ENCODE peak calls at places on chromosomes 6 and 20, in nine cellular contexts. X is IMR-90, A is mammary epithelial cell, N is H1, W is GM23248, C is fibroblast of lung, U is neural progenitor cell, F is SK-N-SH, S is OCI-LY7. P is an unnamed sample.

GRCh38 chr6:72246926-72247325 is 360.6 kb downstream of the RIMS1 start:
- DNase-seq in W (no peak), A (peak; percentile 1), X (peak; percentile 15), F (peak; percentile 0), U (peak; percentile 27), S (no peak), N (no peak), C (peak; percentile 42), P (peak; percentile 2)

GRCh38 chr20:21739161-21739560 is 33.7 kb downstream of the PAX1 start:
- DNase-seq in U (no peak), C (no peak), A (no peak), W (no peak), N (no peak), F (no peak), X (no peak), S (no peak), P (no peak)

GRCh38 chr6:85126448-85127178 is 323.3 kb upstream of the NT5E start:
- DNase-seq in C (peak; percentile 51), F (peak; percentile 31), W (peak; percentile 80), U (peak; percentile 84), X (peak; percentile 2), A (peak; percentile 32), N (peak; percentile 82), S (peak; percentile 8), P (peak; percentile 57)

GRCh38 chr6:157991067-157991432 is 9.4 kb downstream of the SYNJ2 start:
- DNase-seq in W (no peak), F (no peak), U (no peak), S (no peak), X (no peak), C (no peak), A (no peak), N (no peak), P (no peak)

GRCh38 chr6:128242765-128243403 is 277.5 kb downstream of the PTPRK start:
- DNase-seq in S (no peak), A (no peak), U (no peak), X (peak; percentile 75), C (peak; percentile 11), W (peak; percentile 56), F (no peak), N (no peak), P (no peak)

GRCh38 chr6:161547617-161548016 is 273.8 kb upstream of the AGPAT4 start:
- DNase-seq in W (peak; percentile 21), X (no peak), N (no peak), A (no peak), U (no peak), F (no peak), S (no peak), C (no peak), P (no peak)

GRCh38 chr6:63245908-63246307 is 34.6 kb downstream of the FKBP1C start:
- DNase-seq in N (no peak), W (no peak), X (no peak), F (no peak), A (no peak), S (no peak), C (no peak), U (peak; percentile 10), P (no peak)

GRCh38 chr6:30325873-30326445 is 768 bp upstream of the TRIM39 start:
- DNase-seq in A (peak; percentile 71), N (peak; percentile 88), U (peak; percentile 81), F (no peak), W (peak; percentile 60), C (no peak), S (peak; percentile 74), X (no peak), P (peak; percentile 58)

GRCh38 chr6:46876126-46876525 is 45.6 kb downstream of the ADGRF5 start:
- DNase-seq in U (peak; percentile 52), F (no peak), X (no peak), S (no peak), A (peak; percentile 97), C (no peak), N (peak; percentile 52), W (peak; percentile 5), P (no peak)

GRCh38 chr6:123848347-123848746 is 44.7 kb downstream of the NKAIN2 start:
- DNase-seq in S (no peak), F (no peak), C (no peak), N (no peak), W (no peak), A (no peak), U (no peak), X (no peak), P (no peak)

GRCh38 chr6:164911151-164911550 is 398.3 kb downstream of the C6orf118 start:
- DNase-seq in F (no peak), N (no peak), A (no peak), X (no peak), W (no peak), S (no peak), C (no peak), U (no peak), P (no peak)

GRCh38 chr6:52077180-52077884 is 10.1 kb downstream of the PKHD1 start:
- DNase-seq in S (no peak), F (peak; percentile 3), X (no peak), U (peak; percentile 9), C (no peak), W (no peak), N (no peak), A (peak; percentile 29), P (no peak)

GRCh38 chr20:50094522-50094921 is 18.4 kb downstream of the UBE2V1 start:
- DNase-seq in X (no peak), A (no peak), C (no peak), W (no peak), S (no peak), F (no peak), U (no peak), N (no peak), P (no peak)

GRCh38 chr20:50095476-50096078 is 17.4 kb downstream of the UBE2V1 start:
- DNase-seq in S (no peak), X (no peak), A (peak; percentile 23), N (no peak), C (no peak), F (no peak), W (no peak), U (no peak), P (no peak)

GRCh38 chr20:50099121-50099520 is 13.8 kb downstream of the UBE2V1 start:
- DNase-seq in N (no peak), U (no peak), X (no peak), A (no peak), C (no peak), W (no peak), S (no peak), F (no peak), P (no peak)

GRCh38 chr20:50098259-50098658 is 14.7 kb downstream of the UBE2V1 start:
- DNase-seq in F (no peak), A (no peak), W (no peak), U (no peak), S (no peak), C (no peak), X (no peak), N (no peak), P (no peak)

DNA sequence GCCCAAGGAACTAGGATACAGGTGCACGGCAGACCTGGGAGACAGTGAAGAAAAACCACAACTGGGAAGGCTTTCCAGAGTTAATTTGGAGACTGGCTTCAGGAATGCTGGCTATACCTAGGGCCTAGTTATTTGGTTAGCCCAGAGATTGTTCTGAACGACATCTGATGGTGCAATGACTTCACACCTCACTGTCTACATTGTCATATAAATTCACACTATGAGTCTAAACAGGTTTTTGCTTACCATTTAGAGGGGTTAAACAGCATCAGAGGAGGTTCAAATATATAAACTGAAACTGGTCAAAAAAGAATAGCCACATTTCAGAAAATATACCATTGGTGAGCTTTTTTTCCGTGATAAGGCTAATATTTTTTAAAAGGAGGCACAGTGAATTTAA is 16.7 kb downstream of the UBE2V1 start:
- DNase-seq in S (no peak), U (no peak), C (no peak), N (no peak), X (no peak), A (no peak), F (no peak), W (no peak), P (no peak)
- H3K4me1 ChIP-seq in S (no peaks in the 10 kb centered on the region), U (no peaks in the 10 kb centered on the region), C (no peaks in the 10 kb centered on the region), N (peaks cover 8% of the 10 kb centered on the region), X (peaks cover 24% of the 10 kb centered on the region), A (no peaks in the 10 kb centered on the region), F (no peaks in the 10 kb centered on the region), W (peaks cover 38% of the 10 kb centered on the region), P (no peaks in the 10 kb centered on the region)

DNA sequence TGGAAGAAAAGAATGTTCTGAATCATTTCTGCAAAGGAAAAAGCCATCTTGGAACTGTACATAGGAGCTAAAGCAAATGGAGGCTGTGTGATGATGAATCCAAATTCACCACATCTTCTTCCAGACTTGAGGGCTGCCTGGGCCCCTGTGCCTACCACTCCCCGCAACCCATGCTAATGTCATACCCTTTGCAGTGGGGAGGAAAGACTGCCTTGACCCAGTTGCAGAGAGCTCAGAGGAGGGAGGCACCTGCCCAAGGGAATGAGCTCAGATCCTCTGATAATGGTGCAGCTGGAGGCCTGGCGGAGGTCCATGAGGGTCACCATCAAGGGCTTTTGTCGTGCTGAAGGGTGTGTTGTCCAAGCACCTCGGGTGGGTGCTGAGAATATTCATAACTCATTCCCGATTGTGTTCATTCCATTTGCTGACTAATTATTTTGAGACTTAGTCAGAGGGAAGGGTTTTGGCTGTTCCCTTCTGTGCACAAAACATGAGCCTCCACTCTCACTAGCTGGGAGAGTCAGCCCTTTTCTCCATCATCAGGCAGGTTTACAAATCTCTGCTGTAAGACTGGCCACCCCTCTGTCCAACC is 245.8 kb upstream of the JAG1 start:
- DNase-seq in W (peak; percentile 79), F (no peak), U (no peak), X (peak; percentile 86), C (peak; percentile 80), N (no peak), S (no peak), A (peak; percentile 89), P (no peak)
- H2AFZ ChIP-seq in W (peak overlapping the region; percentile 40), F (peak overlapping the region; percentile 62), U (no peak overlapping the region), X (peak overlapping the region; percentile 59), C (no peak overlapping the region), N (no peak overlapping the region), S (no peak overlapping the region), A (peak overlapping the region; percentile 70), P (peak overlapping the region; percentile 27)

GRCh38 chr6:36607782-36608386 is 13.7 kb downstream of the SRSF3 start:
- DNase-seq in X (no peak), N (no peak), W (no peak), S (no peak), U (no peak), F (no peak), A (peak; percentile 93), C (no peak), P (no peak)
- H3K4me1 ChIP-seq in X (peaks cover 11% of the 10 kb centered on the region), N (no peaks in the 10 kb centered on the region), W (peaks cover 32% of the 10 kb centered on the region), S (peaks cover 3% of the 10 kb centered on the region), U (peaks cover 6% of the 10 kb centered on the region), F (peaks cover 11% of the 10 kb centered on the region), A (peaks cover 29% of the 10 kb centered on the region), C (peaks cover 7% of the 10 kb centered on the region), P (no peaks in the 10 kb centered on the region)

GRCh38 chr6:122322824-122323223 is 76.6 kb upstream of the HSF2 start:
- DNase-seq in N (no peak), S (no peak), X (peak; percentile 3), W (peak; percentile 33), U (no peak), F (peak; percentile 2), C (peak; percentile 49), A (peak; percentile 1), P (no peak)
- H2AFZ ChIP-seq in N (no peak overlapping the region), S (peak overlapping the region; percentile 69), X (no peak overlapping the region), W (peak overlapping the region; percentile 73), U (no peak overlapping the region), F (peak overlapping the region; percentile 73), C (peak overlapping the region; percentile 80), A (peak overlapping the region; percentile 40), P (peak overlapping the region; percentile 74)

DNA sequence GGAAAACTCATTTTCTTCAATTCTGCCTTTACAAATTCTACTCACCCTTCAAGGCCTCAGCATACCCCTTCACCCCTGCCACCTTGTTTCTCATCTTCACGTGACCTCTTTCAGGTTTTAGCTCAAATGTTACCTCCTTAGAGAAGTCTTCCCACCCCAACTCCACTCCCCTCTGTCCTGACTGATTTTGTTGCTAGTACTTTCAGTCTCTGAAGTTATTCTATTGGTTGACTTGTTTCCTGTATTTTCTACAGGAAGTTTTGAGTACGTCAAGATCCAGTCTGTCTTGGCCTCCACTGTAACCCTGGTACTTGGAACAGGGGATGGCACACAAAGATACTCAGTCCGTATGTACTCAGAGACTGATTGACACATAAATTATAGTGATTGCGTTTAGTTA is 296.1 kb downstream of the DHX35 start:
- DNase-seq in A (no peak), C (no peak), X (no peak), W (no peak), N (no peak), U (no peak), F (no peak), S (no peak), P (no peak)
- H3K4me1 ChIP-seq in A (no peaks in the 10 kb centered on the region), C (no peaks in the 10 kb centered on the region), X (no peaks in the 10 kb centered on the region), W (no peaks in the 10 kb centered on the region), N (no peaks in the 10 kb centered on the region), U (no peaks in the 10 kb centered on the region), F (peaks cover 21% of the 10 kb centered on the region), S (no peaks in the 10 kb centered on the region), P (no peaks in the 10 kb centered on the region)

P was measured in neuronal stem cell.